ENCODE peak calls at places on chromosomes 5 and 9, in five cellular contexts. O is neural progenitor cell, H is OCI-LY7, G is left ventricle myocardium inferior, D is uterus. W is an unnamed sample.
A peak's percentile ranks its signal among the peaks of the same experiment; 100 is the strongest.

GRCh38 chr5:92748072-92748676 is 832.8 kb downstream of the NR2F1-AS1 start:
- DNase-seq in D (no peak), H (no peak), G (no peak), O (no peak), W (no peak)

GRCh38 chr9:120348951-120349429 is 231.0 kb downstream of the CDK5RAP2 start:
- DNase-seq in D (no peak), G (no peak), O (peak; percentile 86), H (peak; percentile 45), W (peak; percentile 61)

GRCh38 chr9:129834489-129835127 is 467 bp downstream of the C9orf78 start:
- DNase-seq in H (peak; percentile 33), O (peak; percentile 15), G (no peak), D (no peak), W (no peak)

GRCh38 chr5:76513486-76513885 is 109.7 kb downstream of the F2RL2 start:
- DNase-seq in H (no peak), O (no peak), G (no peak), D (no peak), W (no peak)

GRCh38 chr5:32014345-32014744 is 159.8 kb downstream of the GOLPH3 start:
- DNase-seq in O (no peak), H (peak; percentile 67), G (no peak), D (no peak), W (no peak)

GRCh38 chr5:157273131-157273556 is 7.2 kb downstream of the CYFIP2 start:
- DNase-seq in G (no peak), D (no peak), O (no peak), H (peak; percentile 81), W (no peak)

GRCh38 chr9:24096756-24097155 is 270.7 kb upstream of the ELAVL2 start:
- DNase-seq in O (no peak), H (no peak), D (no peak), G (no peak), W (no peak)

GRCh38 chr9:128684325-128685021 is 4.5 kb upstream of the SET start:
- DNase-seq in D (peak; percentile 74), H (peak; percentile 92), O (peak; percentile 85), G (peak; percentile 71), W (peak; percentile 87)

GRCh38 chr5:74232281-74232680 is 408.2 kb downstream of the ENC1 start:
- DNase-seq in O (peak; percentile 35), H (no peak), D (no peak), G (no peak), W (no peak)

GRCh38 chr9:106324596-106325280 is 538.2 kb upstream of the ZNF462 start:
- DNase-seq in H (no peak), O (peak; percentile 32), G (no peak), D (no peak), W (no peak)

GRCh38 chr9:110328763-110329162 is 8.9 kb downstream of the TXNDC8 start:
- DNase-seq in H (no peak), G (no peak), D (no peak), O (no peak), W (no peak)

GRCh38 chr9:91197232-91198181 is 164.2 kb downstream of the AUH start:
- DNase-seq in O (no peak), H (no peak), D (peak; percentile 94), G (peak; percentile 51), W (no peak)

GRCh38 chr5:179120421-179120861 is 60.3 kb downstream of the ZNF354C start:
- DNase-seq in D (no peak), H (no peak), O (no peak), G (no peak), W (no peak)

GRCh38 chr9:4070266-4070665 is 229.6 kb downstream of the GLIS3 start:
- DNase-seq in O (no peak), G (no peak), D (no peak), H (no peak), W (no peak)

GRCh38 chr5:160260881-160261815 is 31.8 kb downstream of the FABP6 start:
- DNase-seq in O (peak; percentile 54), D (no peak), H (peak; percentile 43), G (no peak), W (no peak)

GRCh38 chr9:9855503-9856078 is 757.2 kb downstream of the PTPRD start:
- DNase-seq in G (no peak), O (peak; percentile 1), H (no peak), D (no peak), W (no peak)

GRCh38 chr9:105074501-105074900 is 146.5 kb upstream of the ABCA1 start:
- DNase-seq in D (no peak), O (no peak), H (no peak), G (no peak), W (no peak)

GRCh38 chr5:17123010-17123409 is 94.4 kb upstream of the BASP1 start:
- DNase-seq in D (no peak), H (no peak), G (no peak), O (no peak), W (no peak)

GRCh38 chr9:95197692-95198271 is 119.7 kb downstream of the FANCC start:
- DNase-seq in G (no peak), O (no peak), H (no peak), D (no peak), W (no peak)

GRCh38 chr9:113223963-113224362 is 2.6 kb downstream of the SLC31A1 start:
- DNase-seq in O (no peak), G (no peak), D (no peak), H (no peak), W (no peak)

GRCh38 chr9:20209421-20210340 is 412.6 kb downstream of the MLLT3 start:
- DNase-seq in H (no peak), O (no peak), G (no peak), D (no peak), W (no peak)

GRCh38 chr5:157744055-157745011 is 821 bp downstream of the LSM11 start:
- DNase-seq in G (peak; percentile 23), O (no peak), D (no peak), H (peak; percentile 71), W (peak; percentile 52)

GRCh38 chr5:132011561-132012384 is at the start of gene ACSL6:
- DNase-seq in H (no peak), O (peak; percentile 76), D (peak; percentile 8), G (no peak), W (peak; percentile 43)

GRCh38 chr5:11715797-11716196 is 188.4 kb downstream of the CTNND2 start:
- DNase-seq in O (no peak), D (no peak), G (no peak), H (no peak), W (no peak)

GRCh38 chr5:137306903-137307302 is 192.2 kb downstream of the SPOCK1 start:
- DNase-seq in G (no peak), H (no peak), O (no peak), D (no peak), W (no peak)

GRCh38 chr5:87154191-87154590 is 113.5 kb upstream of the RASA1 start:
- DNase-seq in G (no peak), O (no peak), H (no peak), D (no peak), W (no peak)

GRCh38 chr9:129036241-129036922 is at the start of gene MIGA2:
- DNase-seq in O (peak; percentile 100), G (peak; percentile 97), H (peak; percentile 99), D (peak; percentile 99), W (peak; percentile 99)

GRCh38 chr5:148988328-148988727 is 74.5 kb downstream of the SH3TC2 start:
- DNase-seq in G (no peak), D (no peak), H (no peak), O (no peak), W (no peak)

GRCh38 chr5:160009591-160009989 is 651 bp downstream of the TTC1 start:
- DNase-seq in G (no peak), H (peak; percentile 3), D (no peak), O (peak; percentile 16), W (no peak)

GRCh38 chr5:168528521-168529360 is at the start of gene FBLL1:
- DNase-seq in O (peak; percentile 90), H (no peak), G (no peak), D (no peak), W (peak; percentile 58)

GRCh38 chr5:428219-428618 is 14.8 kb upstream of the EXOC3 start:
- DNase-seq in O (no peak), D (no peak), H (no peak), G (no peak), W (no peak)
- TF ChIP-seq CTCF in O (no peak), D (no peak), H (no peak), G (no peak), W (no peak)

GRCh38 chr9:81513049-81513448 is 176.3 kb downstream of the TLE1 start:
- DNase-seq in H (no peak), O (no peak), G (no peak), D (no peak), W (no peak)

GRCh38 chr9:81512641-81513040 is 176.7 kb downstream of the TLE1 start:
- DNase-seq in O (no peak), D (no peak), G (no peak), H (no peak), W (no peak)

GRCh38 chr9:81506941-81507864 is 182.1 kb downstream of the TLE1 start:
- DNase-seq in O (no peak), G (no peak), H (no peak), D (no peak), W (no peak)
- TF ChIP-seq CTCF in O (no peak), G (no peak), H (no peak), D (no peak), W (no peak)

GRCh38 chr5:142782976-142783539 is 12.9 kb downstream of the ARHGAP26 start:
- DNase-seq in G (peak; percentile 72), O (no peak), H (no peak), D (peak; percentile 77), W (no peak)

GRCh38 chr5:142783601-142784291 is 13.6 kb downstream of the ARHGAP26 start:
- DNase-seq in H (no peak), O (peak; percentile 43), D (no peak), G (peak; percentile 41), W (no peak)

GRCh38 chr5:142777858-142778257 is 7.7 kb downstream of the ARHGAP26 start:
- DNase-seq in O (no peak), D (no peak), H (no peak), G (no peak), W (no peak)

GRCh38 chr5:142779163-142779562 is 9.0 kb downstream of the ARHGAP26 start:
- DNase-seq in D (no peak), O (peak; percentile 15), H (no peak), G (peak; percentile 23), W (no peak)

GRCh38 chr5:142780871-142781270 is 10.7 kb downstream of the ARHGAP26 start:
- DNase-seq in D (no peak), O (peak; percentile 26), G (peak; percentile 33), H (no peak), W (no peak)
- TF ChIP-seq CTCF in D (no peak), O (peak; percentile 8), G (no peak), H (no peak), W (no peak)

DNA sequence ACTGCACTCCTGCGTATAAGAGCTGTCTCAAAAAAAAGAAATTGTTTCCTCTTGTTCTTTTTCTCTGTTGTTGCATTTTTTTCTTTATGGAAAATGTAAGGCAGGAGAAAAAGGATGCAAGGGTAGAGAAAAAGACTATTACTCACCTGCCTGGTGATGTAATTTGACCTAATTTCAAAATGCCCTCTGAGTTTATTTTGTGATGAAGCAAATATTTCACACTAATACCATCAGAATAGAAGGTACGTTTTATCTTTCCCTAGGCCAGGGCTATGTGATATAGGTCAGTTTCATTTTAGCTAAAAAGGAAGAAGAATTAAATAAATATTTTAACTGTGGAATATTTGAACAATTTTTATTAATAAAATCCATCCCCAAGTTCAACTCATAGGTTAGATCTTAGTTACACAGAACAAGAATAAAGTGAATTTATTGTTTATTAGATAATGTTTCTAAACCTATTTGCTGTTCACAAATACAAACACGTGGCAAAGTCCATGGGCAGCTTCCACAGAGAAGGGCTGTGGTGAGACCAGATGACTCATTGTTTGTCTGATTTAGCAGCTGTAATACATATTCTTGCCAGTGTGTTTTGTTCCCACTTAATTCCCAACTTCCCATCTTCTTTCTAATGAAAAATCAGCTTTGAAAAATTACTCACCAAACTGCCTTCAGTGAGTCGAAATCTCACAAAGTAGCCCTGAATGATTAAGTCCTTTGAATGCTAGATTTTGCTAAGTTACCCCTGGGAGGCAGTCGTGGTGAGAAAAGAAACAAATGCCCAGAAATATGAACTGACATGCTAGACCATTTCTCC is 52.8 kb upstream of the CCDC112 start:
- DNase-seq in D (peak; percentile 21), H (no peak), O (no peak), G (no peak), W (no peak)
- TF ChIP-seq CTCF in D (no peak), H (no peak), O (no peak), G (no peak), W (no peak)

W was measured in GM13977.